ENCODE peak calls at places on chromosomes 2 and 18, in five cellular contexts. C, L, I, W and J are unnamed samples.

GRCh38 chr2:133287709-133288108 is 280.6 kb downstream of the NCKAP5 start:
- DNase-seq in C (peak; percentile 89), I (no peak), W (no peak), L (peak; percentile 39), J (peak; percentile 6)

GRCh38 chr2:2827691-2828315 is 496.7 kb upstream of the MYT1L start:
- DNase-seq in C (no peak), L (no peak), I (no peak), W (no peak), J (no peak)

GRCh38 chr2:239312741-239313246 is 88.0 kb downstream of the HDAC4 start:
- DNase-seq in W (no peak), I (no peak), C (no peak), L (no peak), J (no peak)

GRCh38 chr2:160278889-160279196 is 78.8 kb upstream of the ITGB6 start:
- DNase-seq in L (peak; percentile 44), W (peak; percentile 18), I (peak; percentile 47), C (peak; percentile 25), J (no peak)

GRCh38 chr2:183868707-183869106 is 729.6 kb upstream of the ZNF804A start:
- DNase-seq in W (no peak), I (no peak), C (peak; percentile 82), L (no peak), J (peak; percentile 36)

GRCh38 chr18:6929370-6930102 is 188.1 kb downstream of the LAMA1 start:
- DNase-seq in L (no peak), W (no peak), I (no peak), C (no peak), J (no peak)

GRCh38 chr2:36797324-36798070 is 101.0 kb downstream of the VIT start:
- DNase-seq in I (no peak), C (peak; percentile 20), W (no peak), L (no peak), J (no peak)

GRCh38 chr2:170843656-170844055 is 27.0 kb downstream of the GAD1 start:
- DNase-seq in I (no peak), C (peak; percentile 88), W (no peak), L (peak; percentile 71), J (peak; percentile 34)

GRCh38 chr2:47336259-47337238 is 66.4 kb upstream of the MSH2 start:
- DNase-seq in W (no peak), L (no peak), C (no peak), I (no peak), J (no peak)

GRCh38 chr2:217964658-217965161 is 38.1 kb downstream of the TNS1 start:
- DNase-seq in L (no peak), C (no peak), W (no peak), I (no peak), J (no peak)

GRCh38 chr2:205706769-205707375 is 24.6 kb downstream of the NRP2 start:
- DNase-seq in I (peak; percentile 47), W (no peak), L (peak; percentile 84), C (peak; percentile 84), J (peak; percentile 75)

GRCh38 chr2:182226807-182227206 is 200.0 kb downstream of the PDE1A start:
- DNase-seq in W (no peak), I (no peak), C (no peak), L (no peak), J (no peak)

GRCh38 chr2:79294994-79295393 is 135.4 kb upstream of the REG3A start:
- DNase-seq in W (no peak), C (no peak), I (no peak), L (no peak), J (no peak)